ENCODE peak calls at places on chromosome 7, in four cellular contexts. U, T, A and M are unnamed samples.

GRCh38 chr7:11623093-11623678 is 208.8 kb downstream of the THSD7A start:
- DNase-seq in U (no peak), T (no peak), A (no peak), M (no peak)

GRCh38 chr7:36165059-36165458 is 12.0 kb downstream of the EEPD1 start:
- DNase-seq in U (no peak), T (peak), A (no peak), M (no peak)

GRCh38 chr7:115933463-115933862 is 97.1 kb downstream of the TFEC start:
- DNase-seq in U (no peak), T (no peak), A (no peak), M (no peak)

GRCh38 chr7:25852249-25852994 is 299.6 kb upstream of the NFE2L3 start:
- DNase-seq in U (no peak), T (no peak), A (no peak), M (no peak)

GRCh38 chr7:143148651-143149050 is 16.8 kb downstream of the PIP start:
- DNase-seq in U (no peak), T (no peak), A (no peak), M (no peak)

GRCh38 chr7:41579961-41580935 is 122.6 kb downstream of the INHBA start:
- DNase-seq in U (no peak), T (no peak), A (no peak), M (no peak)

GRCh38 chr7:143003393-143004051 is 23.4 kb downstream of the OR9A2 start:
- DNase-seq in U (peak), T (peak), A (peak), M (peak)

GRCh38 chr7:155299539-155300202 is 2.0 kb downstream of the INSIG1 start:
- DNase-seq in U (no peak), T (no peak), A (no peak), M (no peak)

GRCh38 chr7:55046582-55047347 is 27.9 kb downstream of the EGFR start:
- DNase-seq in U (no peak), T (no peak), A (no peak), M (no peak)

GRCh38 chr7:144133307-144133706 is 10.3 kb downstream of the OR2A14 start:
- DNase-seq in U (no peak), T (no peak), A (no peak), M (no peak)

GRCh38 chr7:128833148-128833938 is 3.1 kb downstream of the FLNC start:
- DNase-seq in U (peak), T (no peak), A (no peak), M (no peak)

GRCh38 chr7:90713628-90714027 is 117.5 kb downstream of the CDK14 start:
- DNase-seq in U (no peak), T (no peak), A (no peak), M (no peak)

GRCh38 chr7:140898794-140899548 is 25.8 kb downstream of the BRAF start:
- DNase-seq in U (no peak), T (no peak), A (no peak), M (no peak)

GRCh38 chr7:134627775-134628153 is 18.9 kb upstream of the BPGM start:
- DNase-seq in U (no peak), T (no peak), A (no peak), M (no peak)

GRCh38 chr7:102063736-102064135 is 222.9 kb upstream of the SH2B2 start:
- DNase-seq in U (peak), T (no peak), A (no peak), M (peak)

GRCh38 chr7:113392421-113392820 is 274.1 kb upstream of the SMIM30 start:
- DNase-seq in U (no peak), T (no peak), A (no peak), M (no peak)

GRCh38 chr7:25647007-25647406 is 418.7 kb upstream of the NPVF start:
- DNase-seq in U (no peak), T (no peak), A (no peak), M (no peak)

GRCh38 chr7:1883834-1884582 is 213.9 kb downstream of the ELFN1 start:
- DNase-seq in U (peak), T (no peak), A (no peak), M (no peak)

GRCh38 chr7:155230169-155230593 is 67.5 kb upstream of the INSIG1 start:
- DNase-seq in U (peak), T (peak), A (no peak), M (no peak)

DNA sequence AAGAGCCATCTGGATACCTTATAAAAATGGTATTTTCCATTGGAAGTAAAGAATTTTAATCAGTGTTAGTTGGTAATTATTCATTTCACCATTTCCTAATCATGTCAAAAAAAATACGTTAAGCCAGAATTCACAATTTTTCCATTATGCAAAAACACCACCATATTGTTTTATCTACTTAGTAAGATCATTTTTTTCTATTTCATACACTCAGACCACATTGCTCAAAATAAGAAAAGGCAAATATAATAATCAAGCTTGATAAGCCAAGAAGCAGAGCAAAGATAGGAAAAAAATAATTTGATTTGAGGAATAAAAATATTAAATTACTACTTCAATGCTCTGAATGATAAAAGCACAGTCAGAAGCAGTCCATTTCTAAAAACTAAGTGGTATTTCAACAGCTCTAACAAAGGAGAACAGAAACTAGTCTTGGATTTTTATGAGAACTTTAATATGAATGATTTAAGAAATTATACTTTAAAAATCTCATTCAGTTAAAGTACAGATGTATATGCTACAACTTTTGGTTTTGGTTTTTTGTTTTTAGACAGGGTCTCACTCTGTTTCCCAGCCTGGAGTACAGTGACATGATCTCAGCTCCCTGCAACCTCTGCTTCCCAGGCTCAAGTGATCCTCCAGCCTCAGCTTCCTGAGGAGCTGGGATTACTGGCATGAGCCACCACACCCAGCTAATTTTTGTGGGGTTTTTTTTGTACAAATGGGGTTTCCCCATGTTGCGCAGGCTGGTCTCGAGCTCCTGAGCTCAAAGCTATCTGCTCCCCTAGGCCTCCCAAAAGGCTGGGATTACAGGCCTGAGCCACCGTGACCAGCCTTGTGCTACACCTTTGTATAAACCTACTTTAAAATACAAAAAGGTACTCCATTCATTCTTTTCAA is 46.6 kb downstream of the LRRN3 start:
- DNase-seq in U (no peak), T (no peak), A (no peak), M (no peak)
- TF ChIP-seq FOXK2 in U (no peak), T (no peak), A (no peak), M (no peak)

GRCh38 chr7:3480197-3480596 is 179.1 kb downstream of the SDK1 start:
- DNase-seq in U (no peak), T (no peak), A (no peak), M (no peak)

GRCh38 chr7:3481435-3481834 is 180.4 kb downstream of the SDK1 start:
- DNase-seq in U (no peak), T (no peak), A (no peak), M (no peak)

DNA sequence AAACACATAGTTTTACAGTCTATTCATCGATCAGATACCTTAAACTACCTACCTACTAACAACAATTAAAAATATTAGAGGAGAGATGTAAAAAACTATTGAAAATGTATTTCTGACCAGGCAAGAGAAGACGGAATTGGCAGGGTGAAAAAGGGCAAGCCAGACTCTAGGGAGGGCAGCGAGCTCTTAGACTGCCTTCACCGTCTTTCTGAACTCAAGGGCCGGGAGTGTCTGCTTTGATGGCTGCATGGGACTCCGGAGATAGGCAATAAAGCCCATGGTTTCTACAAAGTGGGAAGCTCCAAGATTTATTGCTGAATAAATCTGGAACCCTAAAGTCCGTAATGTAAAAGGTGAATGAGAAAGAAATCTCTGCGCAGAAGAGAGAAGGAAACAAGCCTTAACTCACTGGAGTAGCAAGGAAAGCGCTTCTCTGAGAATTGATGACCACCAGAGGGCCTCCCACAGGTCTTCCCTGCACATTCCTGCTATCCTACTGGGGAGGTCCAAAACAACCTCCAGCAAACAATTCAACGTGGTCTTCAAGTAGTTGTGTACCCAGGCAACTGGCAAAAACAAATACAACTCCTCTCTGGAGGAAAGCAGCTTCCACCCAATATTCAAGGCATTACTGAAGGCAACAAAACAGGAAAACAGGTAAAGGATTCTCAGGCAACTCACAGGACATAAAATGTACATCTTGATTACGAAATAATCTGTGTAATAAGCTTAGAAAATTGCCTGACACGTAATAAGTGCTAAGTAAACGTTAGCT is 181.3 kb downstream of the SDK1 start:
- DNase-seq in U (no peak), T (peak), A (no peak), M (peak)
- TF ChIP-seq FOXK2 in U (no peak), T (no peak), A (no peak), M (no peak)

GRCh38 chr7:4951903-4952636 is 6.9 kb downstream of the MMD2 start:
- DNase-seq in U (peak), T (no peak), A (peak), M (no peak)
- TF ChIP-seq FOXK2 in U (no peak), T (no peak), A (no peak), M (no peak)

GRCh38 chr7:73557397-73558257 is at the start of gene BCL7B:
- DNase-seq in U (peak), T (peak), A (no peak), M (peak)

GRCh38 chr7:73555411-73555982 is 2.0 kb downstream of the BCL7B start:
- DNase-seq in U (no peak), T (no peak), A (no peak), M (no peak)

GRCh38 chr7:73557108-73557396 is 438 bp downstream of the BCL7B start:
- DNase-seq in U (peak), T (peak), A (peak), M (peak)

GRCh38 chr7:73556208-73557107 is 1.0 kb downstream of the BCL7B start:
- DNase-seq in U (no peak), T (no peak), A (no peak), M (no peak)

DNA sequence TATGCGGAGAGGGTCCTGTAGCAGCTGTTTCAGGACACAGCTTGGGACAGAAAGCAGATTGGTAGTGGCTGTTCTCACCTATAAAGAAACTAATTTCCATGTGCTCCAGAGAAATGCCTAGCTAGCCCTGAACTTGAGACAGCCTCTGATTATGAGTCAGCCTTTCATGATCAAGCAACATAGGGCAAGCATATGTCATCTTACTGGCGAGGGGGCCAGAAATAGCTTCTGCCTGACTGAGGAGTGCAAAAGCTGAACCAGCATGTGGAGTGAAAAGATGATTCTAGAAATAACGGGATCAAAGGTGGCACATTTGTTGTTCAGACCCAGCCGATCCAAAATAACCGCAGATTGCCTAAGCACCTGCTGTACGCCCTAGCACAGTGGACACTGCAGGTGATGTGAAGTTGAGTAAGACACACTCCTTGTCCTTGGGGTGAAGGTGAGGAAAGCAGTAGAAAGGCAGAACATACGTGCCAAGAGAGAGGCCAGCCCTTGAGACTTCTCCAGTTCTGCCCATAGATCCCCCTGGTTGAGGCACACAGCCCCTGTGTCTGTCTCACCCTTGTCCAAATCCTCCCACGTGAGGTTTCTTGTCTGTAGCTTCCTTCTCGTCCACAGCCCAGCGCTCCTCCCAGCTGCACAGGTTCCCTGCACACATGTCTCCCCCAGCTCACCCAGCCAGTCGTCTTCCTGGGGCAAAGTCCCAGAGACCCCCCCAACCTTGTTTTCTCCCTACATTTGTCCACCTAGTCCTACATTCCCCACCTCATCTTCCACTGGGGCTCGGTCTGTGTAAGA is 2.7 kb upstream of the BCL7B start:
- DNase-seq in U (peak), T (peak), A (no peak), M (no peak)
- TF ChIP-seq FOXK2 in U (no peak), T (no peak), A (no peak), M (no peak)

GRCh38 chr7:150972094-150972493 is 6.0 kb downstream of the KCNH2 start:
- DNase-seq in U (no peak), T (no peak), A (no peak), M (no peak)
- TF ChIP-seq FOXK2 in U (no peak), T (no peak), A (no peak), M (no peak)

GRCh38 chr7:84187813-84188212 is 6.8 kb downstream of the SEMA3A start:
- DNase-seq in U (no peak), T (no peak), A (no peak), M (no peak)
- TF ChIP-seq FOXK2 in U (no peak), T (no peak), A (no peak), M (no peak)

GRCh38 chr7:132424821-132425739 is 151.2 kb downstream of the PLXNA4 start:
- DNase-seq in U (no peak), T (no peak), A (no peak), M (no peak)
- TF ChIP-seq FOXK2 in U (no peak), T (no peak), A (no peak), M (no peak)

GRCh38 chr7:5620459-5620881 is 161.0 kb downstream of the RNF216 start:
- DNase-seq in U (no peak), T (no peak), A (no peak), M (no peak)
- TF ChIP-seq FOXK2 in U (no peak), T (no peak), A (no peak), M (no peak)